ENCODE peak calls at places on chromosomes 16 and 17, in six cellular contexts. F, T, V, Y, M and G are unnamed samples.

GRCh38 chr16:84086996-84087395 is 29.7 kb downstream of the MBTPS1 start:
- DNase-seq in V (no peak), T (no peak), F (no peak), Y (no peak), M (no peak), G (no peak)

GRCh38 chr16:8998114-8998513 is 34.4 kb upstream of the USP7 start:
- DNase-seq in M (no peak), F (no peak), Y (no peak), T (peak), V (peak), G (no peak)

GRCh38 chr17:73474370-73474988 is 162.7 kb upstream of the CDC42EP4 start:
- DNase-seq in T (peak), V (peak), M (peak), F (no peak), Y (peak), G (peak)

GRCh38 chr16:89678258-89678657 is 8.2 kb upstream of the CDK10 start:
- DNase-seq in V (no peak), T (no peak), Y (no peak), M (no peak), F (no peak), G (no peak)

GRCh38 chr17:74825003-74825627 is 34.6 kb downstream of the GRIN2C start:
- DNase-seq in F (no peak), T (no peak), V (no peak), Y (no peak), M (no peak), G (no peak)

GRCh38 chr17:4576729-4577322 is 7.5 kb upstream of the SMTNL2 start:
- DNase-seq in F (no peak), M (no peak), V (no peak), T (peak), Y (no peak), G (no peak)

GRCh38 chr17:6555331-6556120 is 829 bp downstream of the PITPNM3 start:
- DNase-seq in F (no peak), V (no peak), T (peak), M (peak), Y (no peak), G (no peak)

GRCh38 chr17:16298140-16298662 is 55.1 kb downstream of the CENPV start:
- DNase-seq in T (no peak), Y (no peak), M (no peak), F (no peak), V (no peak), G (peak)

GRCh38 chr17:51796026-51796425 is 362.5 kb downstream of the CA10 start:
- DNase-seq in T (no peak), F (no peak), M (no peak), V (no peak), Y (no peak), G (no peak)

GRCh38 chr16:54437921-54438320 is 151.3 kb upstream of the IRX3 start:
- DNase-seq in Y (no peak), M (no peak), F (no peak), T (no peak), V (no peak), G (no peak)

GRCh38 chr16:83137326-83137770 is 510.6 kb downstream of the CDH13 start:
- DNase-seq in F (no peak), Y (no peak), V (peak), M (no peak), T (peak), G (peak)

GRCh38 chr17:18039535-18040286 is 503 bp downstream of the GID4 start:
- DNase-seq in M (peak), V (no peak), T (peak), Y (peak), F (no peak), G (peak)

GRCh38 chr16:54722210-54722676 is 208.4 kb upstream of the IRX5 start:
- DNase-seq in F (no peak), T (no peak), Y (no peak), M (no peak), V (no peak), G (no peak)

GRCh38 chr16:56246051-56246817 is 54.9 kb downstream of the GNAO1 start:
- DNase-seq in Y (no peak), T (no peak), M (no peak), V (no peak), F (no peak), G (peak)

GRCh38 chr16:11602321-11602720 is 15.6 kb upstream of the LITAF start:
- DNase-seq in F (no peak), M (no peak), Y (no peak), T (no peak), V (no peak), G (no peak)

GRCh38 chr16:72021043-72021442 is 12.5 kb downstream of the DHODH start:
- DNase-seq in M (no peak), V (no peak), T (no peak), Y (no peak), F (no peak), G (peak)

GRCh38 chr17:3986270-3986938 is 22.2 kb upstream of the ATP2A3 start:
- DNase-seq in M (no peak), Y (no peak), V (no peak), F (no peak), T (no peak), G (no peak)

GRCh38 chr17:82668631-82669099 is 20.4 kb upstream of the WDR45B start:
- DNase-seq in T (peak), M (peak), Y (peak), V (peak), F (no peak), G (peak)